ENCODE peak calls at places on chromosomes 16 and 17, in eight cellular contexts. N is HFFc6, I is foreskin keratinocyte, G is fibroblast of lung, L is GM20000, A is fibroblast of pulmonary artery, X is GM23338, U is natural killer cell. B is an unnamed sample.

GRCh38 chr16:82651921-82652601 is 25.3 kb downstream of the CDH13 start:
- DNase-seq in G (no peak), N (no peak), I (no peak), U (no peak), A (no peak), X (no peak), L (peak), B (no peak)

GRCh38 chr16:50680907-50681885 is at the start of gene SNX20:
- DNase-seq in N (no peak), X (no peak), I (no peak), U (peak), A (no peak), L (peak), G (no peak), B (peak)

GRCh38 chr16:90026135-90026534 is 6.9 kb upstream of the DBNDD1 start:
- DNase-seq in I (no peak), U (no peak), G (no peak), A (no peak), L (no peak), X (peak), N (no peak), B (no peak)

GRCh38 chr16:19066988-19067348 is 446 bp upstream of the COQ7 start:
- DNase-seq in I (no peak), G (no peak), N (no peak), X (no peak), A (no peak), U (no peak), L (no peak), B (no peak)

GRCh38 chr16:70803354-70803753 is 2.4 kb upstream of the VAC14 start:
- DNase-seq in U (no peak), N (no peak), A (no peak), I (peak), L (no peak), G (peak), X (no peak), B (no peak)

GRCh38 chr16:86821933-86822332 is 243.6 kb downstream of the FOXL1 start:
- DNase-seq in A (no peak), N (no peak), U (no peak), I (no peak), X (no peak), G (no peak), L (no peak), B (no peak)

GRCh38 chr17:73131993-73132595 is 32.7 kb upstream of the SSTR2 start:
- DNase-seq in X (no peak), I (no peak), N (no peak), G (no peak), L (peak), A (no peak), U (no peak), B (peak)

GRCh38 chr17:2214047-2214717 is 89.4 kb downstream of the SMG6 start:
- DNase-seq in N (peak), G (peak), U (no peak), A (peak), X (no peak), I (no peak), L (no peak), B (no peak)

GRCh38 chr17:285751-286422 is 66.7 kb downstream of the RPH3AL start:
- DNase-seq in I (no peak), U (no peak), L (no peak), A (no peak), N (no peak), G (no peak), X (peak), B (no peak)

GRCh38 chr17:79041723-79042420 is 17.9 kb downstream of the C1QTNF1 start:
- DNase-seq in I (no peak), N (no peak), X (no peak), A (no peak), G (no peak), U (no peak), L (peak), B (no peak)

GRCh38 chr16:15961060-15961511 is 11.7 kb downstream of the ABCC1 start:
- DNase-seq in U (no peak), L (peak), G (peak), I (no peak), N (no peak), A (peak), X (no peak), B (no peak)

GRCh38 chr17:30344283-30345088 is 10.6 kb upstream of the TMIGD1 start:
- DNase-seq in U (no peak), A (peak), L (no peak), N (no peak), I (no peak), X (no peak), G (peak), B (no peak)

GRCh38 chr17:35731239-35731931 is at the start of gene RASL10B:
- DNase-seq in I (no peak), L (peak), X (peak), G (peak), A (peak), N (no peak), U (peak), B (no peak)

GRCh38 chr16:24344791-24345190 is 88.7 kb downstream of the CACNG3 start:
- DNase-seq in L (no peak), N (no peak), A (no peak), U (no peak), I (no peak), G (no peak), X (no peak), B (no peak)

GRCh38 chr16:3029499-3030127 is 5.8 kb downstream of the THOC6 start:
- DNase-seq in N (no peak), I (no peak), X (peak), U (no peak), L (peak), A (peak), G (no peak), B (no peak)

DNA sequence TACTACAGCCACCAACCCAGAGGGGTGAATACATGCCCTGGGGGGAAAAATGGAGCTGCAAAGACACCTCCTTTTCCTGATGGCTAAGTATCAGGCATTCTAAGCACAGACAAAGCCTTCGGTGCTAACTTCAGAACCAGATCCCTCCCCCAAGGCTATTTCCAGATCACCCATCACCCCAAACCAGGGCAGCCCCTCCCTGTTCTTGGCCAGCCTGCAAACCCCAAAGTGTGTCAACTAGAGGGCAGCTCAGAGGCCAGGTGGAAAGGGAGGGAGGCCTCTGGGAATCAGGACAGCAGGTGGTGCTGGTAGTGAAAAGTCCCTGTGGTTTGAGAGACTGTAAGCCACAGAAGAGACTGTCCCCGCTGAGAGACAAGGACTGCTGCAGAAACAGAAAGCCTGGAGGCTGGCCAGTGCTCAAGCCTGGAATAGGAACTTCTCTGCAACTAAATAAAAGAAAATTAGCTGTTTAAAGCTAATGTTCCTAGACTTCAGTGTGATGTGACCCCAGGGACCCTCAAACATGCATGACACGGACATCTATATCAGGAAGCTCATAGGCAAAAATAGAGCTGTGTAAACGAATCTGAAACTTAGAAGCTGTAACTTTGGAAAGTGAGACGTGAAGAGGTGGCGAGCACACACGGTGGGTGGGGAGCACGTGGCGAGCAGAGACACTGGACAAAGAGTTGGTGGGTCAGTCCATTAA is 9.1 kb downstream of the TUBG1 start:
- DNase-seq in L (peak), G (peak), N (peak), A (no peak), I (peak), U (no peak), X (peak), B (no peak)
- TF ChIP-seq CTCF in L (peak), G (no peak), N (peak), A (no peak), I (peak), U (no peak), X (peak), B (no peak)

DNA sequence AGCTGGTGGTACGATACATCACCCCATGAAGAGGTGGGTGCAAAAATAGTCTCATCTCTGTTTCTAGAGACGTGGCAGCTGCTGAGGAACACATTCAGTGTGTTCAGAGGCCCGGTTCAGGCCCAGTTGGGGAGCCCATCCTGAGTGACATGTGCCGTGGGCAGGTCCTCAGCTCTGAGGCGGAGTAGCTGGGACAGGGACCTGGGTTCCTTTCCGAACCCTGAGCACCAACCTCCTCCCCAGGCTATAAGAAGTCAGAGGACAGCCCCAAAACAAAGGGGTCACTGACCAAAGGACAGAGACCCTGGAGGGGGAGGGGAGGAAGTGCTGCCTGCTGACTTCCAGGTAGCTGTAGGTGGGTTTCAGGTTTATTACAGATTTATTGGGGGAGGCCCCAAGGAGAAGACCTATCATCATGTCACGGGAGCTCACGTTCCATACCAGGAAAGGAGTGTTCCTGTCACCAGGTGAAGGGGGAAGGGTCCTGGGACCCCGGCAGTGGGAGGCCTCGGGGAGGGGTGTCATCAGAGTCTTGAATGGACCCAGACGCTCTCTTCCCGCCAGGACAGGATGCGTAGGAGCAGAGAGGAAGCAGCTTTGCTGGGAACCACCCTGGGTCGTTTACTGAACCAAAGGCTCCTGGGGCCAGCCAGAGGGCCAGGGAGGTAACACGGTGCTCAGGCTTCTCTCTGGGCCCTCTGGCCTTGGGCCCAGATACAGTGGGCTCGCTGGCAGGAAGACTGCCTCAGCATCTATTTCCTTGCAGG is 4.9 kb downstream of the LDHD start:
- DNase-seq in L (no peak), I (no peak), A (peak), N (no peak), X (no peak), G (no peak), U (no peak), B (no peak)
- TF ChIP-seq CTCF in L (no peak), I (no peak), A (no peak), N (peak), X (no peak), G (no peak), U (no peak), B (no peak)

DNA sequence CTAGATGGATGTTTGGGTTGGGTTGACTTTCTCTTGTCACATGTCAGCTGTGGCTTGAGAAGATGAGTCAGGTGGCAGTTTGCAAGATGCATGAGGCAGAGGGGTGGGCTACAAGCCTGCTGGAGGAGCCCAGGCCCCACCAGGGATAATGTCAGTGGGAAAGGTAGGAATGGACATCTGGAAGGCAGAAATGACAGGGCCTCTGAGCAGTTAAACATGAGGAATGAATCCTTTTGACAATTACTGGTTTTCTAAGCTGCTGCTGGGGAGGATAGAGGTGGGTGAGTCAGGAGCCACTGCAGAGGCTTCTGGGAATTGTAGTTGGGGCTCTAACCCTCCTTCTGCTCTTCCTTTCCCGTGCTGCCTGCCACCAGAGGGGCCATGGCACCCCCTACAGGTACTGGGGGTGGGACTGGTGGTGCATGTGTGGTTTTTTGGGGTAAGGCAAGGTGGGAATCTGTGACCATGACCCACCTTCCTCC is 15.7 kb downstream of the SLC52A1 start:
- DNase-seq in X (peak), G (no peak), N (no peak), I (no peak), A (no peak), U (no peak), L (peak), B (peak)
- TF ChIP-seq CTCF in X (peak), G (peak), N (peak), I (peak), A (no peak), U (no peak), L (no peak), B (no peak)

GRCh38 chr16:29154676-29155121 is 169.8 kb downstream of the LAT start:
- DNase-seq in X (no peak), L (no peak), U (no peak), I (no peak), N (no peak), G (peak), A (no peak), B (no peak)

GRCh38 chr16:29151317-29151716 is 166.5 kb downstream of the LAT start:
- DNase-seq in N (no peak), X (no peak), U (no peak), L (no peak), G (no peak), I (no peak), A (no peak), B (no peak)

GRCh38 chr16:29158031-29158430 is 173.2 kb downstream of the LAT start:
- DNase-seq in A (no peak), I (no peak), L (no peak), G (no peak), U (no peak), X (no peak), N (no peak), B (no peak)

GRCh38 chr16:29154100-29154499 is 169.2 kb downstream of the LAT start:
- DNase-seq in L (no peak), I (no peak), G (no peak), X (no peak), N (no peak), U (no peak), A (no peak), B (no peak)

DNA sequence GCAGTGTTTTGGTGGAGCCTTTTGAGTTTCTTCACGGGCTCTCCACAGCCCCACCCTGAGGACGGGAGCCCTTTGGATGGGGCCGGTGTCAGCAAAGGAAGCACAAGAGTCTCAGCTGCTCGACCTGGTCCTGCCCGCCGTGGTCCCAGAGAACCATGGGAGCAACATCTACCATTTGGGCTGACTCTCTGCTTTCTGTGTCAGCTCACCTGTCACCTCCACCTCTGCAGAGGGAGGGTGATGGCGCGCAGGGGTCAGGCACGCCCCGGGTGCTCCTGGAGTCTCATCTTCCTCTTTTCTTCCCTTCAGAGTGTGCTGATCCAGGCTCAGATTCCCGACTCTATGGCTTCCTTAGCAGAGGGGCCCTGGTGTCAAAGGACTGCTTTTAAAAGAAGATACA is 171.7 kb downstream of the LAT start:
- DNase-seq in N (no peak), I (no peak), U (no peak), A (no peak), X (no peak), G (no peak), L (no peak), B (no peak)
- TF ChIP-seq CTCF in N (no peak), I (no peak), U (no peak), A (no peak), X (no peak), G (no peak), L (no peak), B (no peak)

GRCh38 chr17:81371910-81372760 is 23.1 kb upstream of the BAHCC1 start:
- DNase-seq in X (peak), G (peak), U (no peak), I (no peak), N (peak), L (no peak), A (peak), B (no peak)
- TF ChIP-seq CTCF in X (peak), G (peak), U (no peak), I (peak), N (peak), L (no peak), A (peak), B (no peak)

GRCh38 chr16:56281256-56281805 is 90.0 kb downstream of the GNAO1 start:
- DNase-seq in N (no peak), A (no peak), U (no peak), X (peak), I (no peak), L (peak), G (no peak), B (no peak)
- TF ChIP-seq CTCF in N (peak), A (peak), U (no peak), X (peak), I (peak), L (no peak), G (peak), B (no peak)

GRCh38 chr16:77874347-77874746 is 86.0 kb downstream of the VAT1L start:
- DNase-seq in G (no peak), A (no peak), U (no peak), I (no peak), L (no peak), N (no peak), X (no peak), B (no peak)

GRCh38 chr16:77881355-77882003 is 93.1 kb downstream of the VAT1L start:
- DNase-seq in U (no peak), A (no peak), G (no peak), L (no peak), N (no peak), I (no peak), X (no peak), B (no peak)

GRCh38 chr16:77877712-77878111 is 89.3 kb downstream of the VAT1L start:
- DNase-seq in L (no peak), I (peak), X (no peak), G (peak), U (no peak), N (no peak), A (peak), B (no peak)

GRCh38 chr16:77873066-77873465 is 84.7 kb downstream of the VAT1L start:
- DNase-seq in G (peak), X (no peak), A (no peak), N (no peak), U (no peak), L (no peak), I (no peak), B (no peak)

DNA sequence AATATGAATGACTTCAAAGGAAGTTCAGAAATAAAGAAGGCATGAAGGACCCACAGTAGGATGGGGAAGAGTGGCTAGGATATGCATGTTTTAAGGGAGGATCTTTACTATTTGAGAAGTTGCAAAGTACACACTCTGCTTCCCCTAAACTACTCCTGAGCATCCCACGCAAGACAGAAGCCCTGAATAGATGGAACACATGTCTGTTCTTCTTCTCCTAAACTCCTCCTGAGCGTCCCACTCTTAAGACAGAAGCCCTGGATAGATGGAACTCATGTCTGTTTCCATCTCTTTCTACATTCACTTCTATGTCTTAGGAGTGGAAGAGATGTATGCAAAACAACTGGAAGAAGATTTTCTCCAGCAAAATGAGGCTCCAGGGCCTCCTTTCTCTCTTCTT is 88.4 kb downstream of the VAT1L start:
- DNase-seq in G (no peak), N (no peak), I (no peak), X (no peak), L (no peak), A (no peak), U (no peak), B (no peak)
- TF ChIP-seq CTCF in G (no peak), N (no peak), I (no peak), X (no peak), L (no peak), A (no peak), U (no peak), B (no peak)

DNA sequence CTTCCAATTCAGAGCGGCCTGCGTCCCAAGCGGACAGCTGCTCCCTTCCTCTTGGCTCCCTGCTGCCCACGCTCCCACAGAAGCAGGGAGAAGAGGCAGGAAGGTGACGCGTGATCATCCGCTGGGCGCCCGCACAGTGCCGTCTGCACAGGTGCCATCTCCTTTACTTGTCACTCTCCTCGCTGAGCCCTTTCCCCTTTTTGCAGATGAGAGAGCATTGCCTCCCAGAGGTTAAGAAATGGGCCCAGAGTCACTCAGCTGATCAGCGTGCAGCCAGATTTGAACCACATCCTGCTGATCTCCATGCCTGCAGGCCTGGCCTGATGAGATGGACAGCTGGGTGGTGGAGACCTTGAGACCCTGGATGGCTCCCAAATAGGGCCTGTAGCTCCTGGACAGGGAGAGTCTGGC is 299.8 kb downstream of the SEC14L1 start:
- DNase-seq in A (no peak), L (no peak), G (no peak), I (no peak), U (no peak), X (no peak), N (no peak), B (peak)
- TF ChIP-seq CTCF in A (no peak), L (no peak), G (no peak), I (no peak), U (no peak), X (no peak), N (no peak), B (no peak)

GRCh38 chr17:47905221-47905733 is 9.2 kb downstream of the SP2 start:
- DNase-seq in I (peak), X (no peak), G (peak), N (peak), U (no peak), L (no peak), A (peak), B (no peak)
- TF ChIP-seq CTCF in I (no peak), X (no peak), G (no peak), N (no peak), U (no peak), L (no peak), A (no peak), B (no peak)